ENCODE peak calls at places on chromosomes 16 and 17, in four cellular contexts. One of them, this sample, is unnamed.

GRCh38 chr16:19766554-19766884 is 48.4 kb downstream of the IQCK start:
- DNase-seq in stimulated activated CD8-positive, alpha-beta memory T cell treated with anti-CD3 and anti-CD28 coated beads, Interleukin-7, amount 100 ng/mL, for 1 hour: no peak
- DNase-seq in heart right ventricle: no peak
- DNase-seq in stimulated activated CD4-positive, alpha-beta T cell treated with anti-CD3 and anti-CD28 coated beads, Interleukin-4, amount 100 ng/mL, for 48 hours: no peak
- DNase-seq in this sample: no peak

GRCh38 chr17:56891751-56892150 is 22.1 kb downstream of the TRIM25 start:
- DNase-seq in stimulated activated CD8-positive, alpha-beta memory T cell treated with anti-CD3 and anti-CD28 coated beads, Interleukin-7, amount 100 ng/mL, for 1 hour: peak
- DNase-seq in heart right ventricle: no peak
- DNase-seq in stimulated activated CD4-positive, alpha-beta T cell treated with anti-CD3 and anti-CD28 coated beads, Interleukin-4, amount 100 ng/mL, for 48 hours: peak
- DNase-seq in this sample: no peak

GRCh38 chr16:26606381-26607150 is 460.2 kb upstream of the C16orf82 start:
- DNase-seq in heart right ventricle: no peak
- DNase-seq in stimulated activated CD4-positive, alpha-beta T cell treated with anti-CD3 and anti-CD28 coated beads, Interleukin-4, amount 100 ng/mL, for 48 hours: no peak
- DNase-seq in stimulated activated CD8-positive, alpha-beta memory T cell treated with anti-CD3 and anti-CD28 coated beads, Interleukin-7, amount 100 ng/mL, for 1 hour: no peak
- DNase-seq in this sample: no peak

GRCh38 chr16:88785106-88785924 is at the start of gene PIEZO1:
- DNase-seq in stimulated activated CD4-positive, alpha-beta T cell treated with anti-CD3 and anti-CD28 coated beads, Interleukin-4, amount 100 ng/mL, for 48 hours: peak
- DNase-seq in stimulated activated CD8-positive, alpha-beta memory T cell treated with anti-CD3 and anti-CD28 coated beads, Interleukin-7, amount 100 ng/mL, for 1 hour: peak
- DNase-seq in heart right ventricle: peak
- DNase-seq in this sample: peak

GRCh38 chr16:28090646-28091377 is 27.3 kb upstream of the GSG1L start:
- DNase-seq in stimulated activated CD8-positive, alpha-beta memory T cell treated with anti-CD3 and anti-CD28 coated beads, Interleukin-7, amount 100 ng/mL, for 1 hour: no peak
- DNase-seq in stimulated activated CD4-positive, alpha-beta T cell treated with anti-CD3 and anti-CD28 coated beads, Interleukin-4, amount 100 ng/mL, for 48 hours: no peak
- DNase-seq in heart right ventricle: no peak
- DNase-seq in this sample: peak

GRCh38 chr16:30948956-30949654 is at the start of gene ORAI3:
- DNase-seq in stimulated activated CD4-positive, alpha-beta T cell treated with anti-CD3 and anti-CD28 coated beads, Interleukin-4, amount 100 ng/mL, for 48 hours: no peak
- DNase-seq in stimulated activated CD8-positive, alpha-beta memory T cell treated with anti-CD3 and anti-CD28 coated beads, Interleukin-7, amount 100 ng/mL, for 1 hour: peak
- DNase-seq in heart right ventricle: peak
- DNase-seq in this sample: peak

GRCh38 chr17:19713462-19713861 is 2.9 kb downstream of the SLC47A2 start:
- DNase-seq in stimulated activated CD8-positive, alpha-beta memory T cell treated with anti-CD3 and anti-CD28 coated beads, Interleukin-7, amount 100 ng/mL, for 1 hour: no peak
- DNase-seq in heart right ventricle: no peak
- DNase-seq in stimulated activated CD4-positive, alpha-beta T cell treated with anti-CD3 and anti-CD28 coated beads, Interleukin-4, amount 100 ng/mL, for 48 hours: no peak
- DNase-seq in this sample: no peak

GRCh38 chr16:81518439-81518757 is 73.8 kb downstream of the CMIP start:
- DNase-seq in heart right ventricle: no peak
- DNase-seq in stimulated activated CD8-positive, alpha-beta memory T cell treated with anti-CD3 and anti-CD28 coated beads, Interleukin-7, amount 100 ng/mL, for 1 hour: no peak
- DNase-seq in stimulated activated CD4-positive, alpha-beta T cell treated with anti-CD3 and anti-CD28 coated beads, Interleukin-4, amount 100 ng/mL, for 48 hours: no peak
- DNase-seq in this sample: no peak

GRCh38 chr17:48544356-48545021 is 420 bp downstream of the HOXB2 start:
- DNase-seq in stimulated activated CD4-positive, alpha-beta T cell treated with anti-CD3 and anti-CD28 coated beads, Interleukin-4, amount 100 ng/mL, for 48 hours: peak
- DNase-seq in heart right ventricle: peak
- DNase-seq in stimulated activated CD8-positive, alpha-beta memory T cell treated with anti-CD3 and anti-CD28 coated beads, Interleukin-7, amount 100 ng/mL, for 1 hour: no peak
- DNase-seq in this sample: peak

GRCh38 chr16:75805946-75806345 is 79.7 kb upstream of the CPHXL start:
- DNase-seq in stimulated activated CD4-positive, alpha-beta T cell treated with anti-CD3 and anti-CD28 coated beads, Interleukin-4, amount 100 ng/mL, for 48 hours: no peak
- DNase-seq in stimulated activated CD8-positive, alpha-beta memory T cell treated with anti-CD3 and anti-CD28 coated beads, Interleukin-7, amount 100 ng/mL, for 1 hour: no peak
- DNase-seq in heart right ventricle: no peak
- DNase-seq in this sample: no peak

GRCh38 chr17:39194089-39194984 is 3.1 kb downstream of the CACNB1 start:
- DNase-seq in heart right ventricle: peak
- DNase-seq in stimulated activated CD4-positive, alpha-beta T cell treated with anti-CD3 and anti-CD28 coated beads, Interleukin-4, amount 100 ng/mL, for 48 hours: no peak
- DNase-seq in stimulated activated CD8-positive, alpha-beta memory T cell treated with anti-CD3 and anti-CD28 coated beads, Interleukin-7, amount 100 ng/mL, for 1 hour: no peak
- DNase-seq in this sample: peak

GRCh38 chr17:75872434-75873351 is 5.7 kb downstream of the TRIM47 start:
- DNase-seq in stimulated activated CD8-positive, alpha-beta memory T cell treated with anti-CD3 and anti-CD28 coated beads, Interleukin-7, amount 100 ng/mL, for 1 hour: peak
- DNase-seq in heart right ventricle: peak
- DNase-seq in stimulated activated CD4-positive, alpha-beta T cell treated with anti-CD3 and anti-CD28 coated beads, Interleukin-4, amount 100 ng/mL, for 48 hours: no peak
- DNase-seq in this sample: peak

GRCh38 chr17:67754001-67754400 is 36.3 kb downstream of the NOL11 start:
- DNase-seq in heart right ventricle: no peak
- DNase-seq in stimulated activated CD4-positive, alpha-beta T cell treated with anti-CD3 and anti-CD28 coated beads, Interleukin-4, amount 100 ng/mL, for 48 hours: no peak
- DNase-seq in stimulated activated CD8-positive, alpha-beta memory T cell treated with anti-CD3 and anti-CD28 coated beads, Interleukin-7, amount 100 ng/mL, for 1 hour: no peak
- DNase-seq in this sample: no peak

GRCh38 chr17:65332375-65332774 is 195.2 kb downstream of the RGS9 start:
- DNase-seq in stimulated activated CD8-positive, alpha-beta memory T cell treated with anti-CD3 and anti-CD28 coated beads, Interleukin-7, amount 100 ng/mL, for 1 hour: no peak
- DNase-seq in heart right ventricle: no peak
- DNase-seq in stimulated activated CD4-positive, alpha-beta T cell treated with anti-CD3 and anti-CD28 coated beads, Interleukin-4, amount 100 ng/mL, for 48 hours: no peak
- DNase-seq in this sample: peak

GRCh38 chr17:75173526-75173925 is 9.2 kb downstream of the SUMO2 start:
- DNase-seq in stimulated activated CD4-positive, alpha-beta T cell treated with anti-CD3 and anti-CD28 coated beads, Interleukin-4, amount 100 ng/mL, for 48 hours: no peak
- DNase-seq in stimulated activated CD8-positive, alpha-beta memory T cell treated with anti-CD3 and anti-CD28 coated beads, Interleukin-7, amount 100 ng/mL, for 1 hour: no peak
- DNase-seq in heart right ventricle: no peak
- DNase-seq in this sample: no peak

GRCh38 chr17:68909066-68909465 is 46.1 kb downstream of the ABCA8 start:
- DNase-seq in stimulated activated CD4-positive, alpha-beta T cell treated with anti-CD3 and anti-CD28 coated beads, Interleukin-4, amount 100 ng/mL, for 48 hours: no peak
- DNase-seq in stimulated activated CD8-positive, alpha-beta memory T cell treated with anti-CD3 and anti-CD28 coated beads, Interleukin-7, amount 100 ng/mL, for 1 hour: no peak
- DNase-seq in heart right ventricle: peak
- DNase-seq in this sample: peak

GRCh38 chr16:61382435-61382834 is 653.8 kb downstream of the CDH8 start:
- DNase-seq in stimulated activated CD4-positive, alpha-beta T cell treated with anti-CD3 and anti-CD28 coated beads, Interleukin-4, amount 100 ng/mL, for 48 hours: no peak
- DNase-seq in stimulated activated CD8-positive, alpha-beta memory T cell treated with anti-CD3 and anti-CD28 coated beads, Interleukin-7, amount 100 ng/mL, for 1 hour: no peak
- DNase-seq in heart right ventricle: no peak
- DNase-seq in this sample: no peak

GRCh38 chr17:6713130-6713917 is at the start of gene SLC13A5:
- DNase-seq in heart right ventricle: no peak
- DNase-seq in stimulated activated CD4-positive, alpha-beta T cell treated with anti-CD3 and anti-CD28 coated beads, Interleukin-4, amount 100 ng/mL, for 48 hours: no peak
- DNase-seq in stimulated activated CD8-positive, alpha-beta memory T cell treated with anti-CD3 and anti-CD28 coated beads, Interleukin-7, amount 100 ng/mL, for 1 hour: no peak
- DNase-seq in this sample: peak

GRCh38 chr16:49924078-49924477 is 68.2 kb upstream of the ZNF423 start:
- DNase-seq in stimulated activated CD8-positive, alpha-beta memory T cell treated with anti-CD3 and anti-CD28 coated beads, Interleukin-7, amount 100 ng/mL, for 1 hour: no peak
- DNase-seq in stimulated activated CD4-positive, alpha-beta T cell treated with anti-CD3 and anti-CD28 coated beads, Interleukin-4, amount 100 ng/mL, for 48 hours: no peak
- DNase-seq in heart right ventricle: no peak
- DNase-seq in this sample: no peak

GRCh38 chr16:75105306-75106061 is 11.1 kb downstream of the LDHD start:
- DNase-seq in stimulated activated CD8-positive, alpha-beta memory T cell treated with anti-CD3 and anti-CD28 coated beads, Interleukin-7, amount 100 ng/mL, for 1 hour: no peak
- DNase-seq in heart right ventricle: peak
- DNase-seq in stimulated activated CD4-positive, alpha-beta T cell treated with anti-CD3 and anti-CD28 coated beads, Interleukin-4, amount 100 ng/mL, for 48 hours: no peak
- DNase-seq in this sample: peak

GRCh38 chr17:82015311-82015971 is 7.2 kb downstream of the CENPX start:
- DNase-seq in stimulated activated CD4-positive, alpha-beta T cell treated with anti-CD3 and anti-CD28 coated beads, Interleukin-4, amount 100 ng/mL, for 48 hours: no peak
- DNase-seq in heart right ventricle: no peak
- DNase-seq in stimulated activated CD8-positive, alpha-beta memory T cell treated with anti-CD3 and anti-CD28 coated beads, Interleukin-7, amount 100 ng/mL, for 1 hour: no peak
- DNase-seq in this sample: no peak

GRCh38 chr16:65119905-65120341 is 1.9 kb downstream of the CDH11 start:
- DNase-seq in stimulated activated CD4-positive, alpha-beta T cell treated with anti-CD3 and anti-CD28 coated beads, Interleukin-4, amount 100 ng/mL, for 48 hours: no peak
- DNase-seq in heart right ventricle: no peak
- DNase-seq in stimulated activated CD8-positive, alpha-beta memory T cell treated with anti-CD3 and anti-CD28 coated beads, Interleukin-7, amount 100 ng/mL, for 1 hour: no peak
- DNase-seq in this sample: peak

GRCh38 chr16:81604960-81605383 is 160.4 kb downstream of the CMIP start:
- DNase-seq in stimulated activated CD8-positive, alpha-beta memory T cell treated with anti-CD3 and anti-CD28 coated beads, Interleukin-7, amount 100 ng/mL, for 1 hour: no peak
- DNase-seq in stimulated activated CD4-positive, alpha-beta T cell treated with anti-CD3 and anti-CD28 coated beads, Interleukin-4, amount 100 ng/mL, for 48 hours: no peak
- DNase-seq in heart right ventricle: no peak
- DNase-seq in this sample: peak

GRCh38 chr16:16029431-16030011 is 80.1 kb downstream of the ABCC1 start:
- DNase-seq in stimulated activated CD8-positive, alpha-beta memory T cell treated with anti-CD3 and anti-CD28 coated beads, Interleukin-7, amount 100 ng/mL, for 1 hour: no peak
- DNase-seq in stimulated activated CD4-positive, alpha-beta T cell treated with anti-CD3 and anti-CD28 coated beads, Interleukin-4, amount 100 ng/mL, for 48 hours: no peak
- DNase-seq in heart right ventricle: no peak
- DNase-seq in this sample: peak

GRCh38 chr17:64003526-64004121 is 5.5 kb downstream of the PRR29 start:
- DNase-seq in stimulated activated CD8-positive, alpha-beta memory T cell treated with anti-CD3 and anti-CD28 coated beads, Interleukin-7, amount 100 ng/mL, for 1 hour: no peak
- DNase-seq in heart right ventricle: no peak
- DNase-seq in stimulated activated CD4-positive, alpha-beta T cell treated with anti-CD3 and anti-CD28 coated beads, Interleukin-4, amount 100 ng/mL, for 48 hours: no peak
- DNase-seq in this sample: no peak

GRCh38 chr17:50963139-50963538 is 97.0 kb upstream of the TOB1 start:
- DNase-seq in stimulated activated CD8-positive, alpha-beta memory T cell treated with anti-CD3 and anti-CD28 coated beads, Interleukin-7, amount 100 ng/mL, for 1 hour: no peak
- DNase-seq in heart right ventricle: no peak
- DNase-seq in stimulated activated CD4-positive, alpha-beta T cell treated with anti-CD3 and anti-CD28 coated beads, Interleukin-4, amount 100 ng/mL, for 48 hours: no peak
- DNase-seq in this sample: peak

GRCh38 chr17:77110006-77110374 is 30.8 kb upstream of the SEC14L1 start:
- DNase-seq in stimulated activated CD4-positive, alpha-beta T cell treated with anti-CD3 and anti-CD28 coated beads, Interleukin-4, amount 100 ng/mL, for 48 hours: no peak
- DNase-seq in stimulated activated CD8-positive, alpha-beta memory T cell treated with anti-CD3 and anti-CD28 coated beads, Interleukin-7, amount 100 ng/mL, for 1 hour: no peak
- DNase-seq in heart right ventricle: peak
- DNase-seq in this sample: no peak

GRCh38 chr16:28140788-28141618 is 70.8 kb downstream of the XPO6 start:
- DNase-seq in heart right ventricle: peak
- DNase-seq in stimulated activated CD8-positive, alpha-beta memory T cell treated with anti-CD3 and anti-CD28 coated beads, Interleukin-7, amount 100 ng/mL, for 1 hour: peak
- DNase-seq in stimulated activated CD4-positive, alpha-beta T cell treated with anti-CD3 and anti-CD28 coated beads, Interleukin-4, amount 100 ng/mL, for 48 hours: peak
- DNase-seq in this sample: no peak

GRCh38 chr16:15037745-15038144 is 18.1 kb downstream of the NTAN1 start:
- DNase-seq in stimulated activated CD8-positive, alpha-beta memory T cell treated with anti-CD3 and anti-CD28 coated beads, Interleukin-7, amount 100 ng/mL, for 1 hour: no peak
- DNase-seq in heart right ventricle: no peak
- DNase-seq in stimulated activated CD4-positive, alpha-beta T cell treated with anti-CD3 and anti-CD28 coated beads, Interleukin-4, amount 100 ng/mL, for 48 hours: no peak
- DNase-seq in this sample: no peak

GRCh38 chr16:72744064-72744793 is 303.7 kb downstream of the ZFHX3 start:
- DNase-seq in heart right ventricle: no peak
- DNase-seq in stimulated activated CD4-positive, alpha-beta T cell treated with anti-CD3 and anti-CD28 coated beads, Interleukin-4, amount 100 ng/mL, for 48 hours: no peak
- DNase-seq in stimulated activated CD8-positive, alpha-beta memory T cell treated with anti-CD3 and anti-CD28 coated beads, Interleukin-7, amount 100 ng/mL, for 1 hour: no peak
- DNase-seq in this sample: no peak

GRCh38 chr17:68491864-68492263 is 20.4 kb upstream of the PRKAR1A start:
- DNase-seq in stimulated activated CD4-positive, alpha-beta T cell treated with anti-CD3 and anti-CD28 coated beads, Interleukin-4, amount 100 ng/mL, for 48 hours: no peak
- DNase-seq in heart right ventricle: peak
- DNase-seq in stimulated activated CD8-positive, alpha-beta memory T cell treated with anti-CD3 and anti-CD28 coated beads, Interleukin-7, amount 100 ng/mL, for 1 hour: no peak
- DNase-seq in this sample: no peak

This sample was measured in fibroblast of lung.